ENCODE peak calls at places on chromosome 12, in seven cellular contexts. One of them, this sample, is unnamed.

GRCh38 chr12:107593713-107594381 is 91.8 kb upstream of the PWP1 start:
- DNase-seq in transverse colon: no peak
- DNase-seq in D721Med: no peak
- DNase-seq in MM.1S: peak; percentile 74
- DNase-seq in GM06990: peak; percentile 45
- DNase-seq in upper lobe of right lung: no peak
- DNase-seq in fibroblast of mammary gland: peak; percentile 6
- DNase-seq in this sample: no peak

GRCh38 chr12:45268672-45269406 is 52.9 kb downstream of the ANO6 start:
- DNase-seq in transverse colon: peak; percentile 50
- DNase-seq in D721Med: no peak
- DNase-seq in MM.1S: peak; percentile 9
- DNase-seq in GM06990: peak; percentile 18
- DNase-seq in upper lobe of right lung: peak; percentile 76
- DNase-seq in fibroblast of mammary gland: peak; percentile 87
- DNase-seq in this sample: peak; percentile 85

GRCh38 chr12:27940756-27941402 is 31.7 kb downstream of the PTHLH start:
- DNase-seq in transverse colon: peak; percentile 76
- DNase-seq in D721Med: peak; percentile 21
- DNase-seq in MM.1S: peak; percentile 78
- DNase-seq in GM06990: peak; percentile 39
- DNase-seq in upper lobe of right lung: peak; percentile 75
- DNase-seq in fibroblast of mammary gland: peak; percentile 83
- DNase-seq in this sample: peak; percentile 53

GRCh38 chr12:52715416-52715815 is 12.1 kb upstream of the KRT77 start:
- DNase-seq in transverse colon: peak; percentile 29
- DNase-seq in D721Med: no peak
- DNase-seq in MM.1S: no peak
- DNase-seq in GM06990: no peak
- DNase-seq in upper lobe of right lung: peak; percentile 70
- DNase-seq in fibroblast of mammary gland: no peak
- DNase-seq in this sample: no peak

GRCh38 chr12:56631790-56632700 is 1.9 kb upstream of the BAZ2A start:
- DNase-seq in transverse colon: peak; percentile 89
- DNase-seq in D721Med: no peak
- DNase-seq in MM.1S: peak; percentile 50
- DNase-seq in GM06990: peak; percentile 72
- DNase-seq in upper lobe of right lung: peak; percentile 91
- DNase-seq in fibroblast of mammary gland: peak; percentile 37
- DNase-seq in this sample: peak; percentile 81

GRCh38 chr12:120140603-120141002 is 24.1 kb upstream of the RAB35 start:
- DNase-seq in transverse colon: no peak
- DNase-seq in D721Med: no peak
- DNase-seq in MM.1S: no peak
- DNase-seq in GM06990: no peak
- DNase-seq in upper lobe of right lung: no peak
- DNase-seq in fibroblast of mammary gland: no peak
- DNase-seq in this sample: no peak

GRCh38 chr12:131773582-131774221 is 54.5 kb upstream of the MMP17 start:
- DNase-seq in transverse colon: peak; percentile 26
- DNase-seq in D721Med: no peak
- DNase-seq in MM.1S: peak; percentile 58
- DNase-seq in GM06990: peak; percentile 77
- DNase-seq in upper lobe of right lung: no peak
- DNase-seq in fibroblast of mammary gland: no peak
- DNase-seq in this sample: no peak

GRCh38 chr12:122471324-122472226 is 29.2 kb downstream of the ZCCHC8 start:
- DNase-seq in transverse colon: no peak
- DNase-seq in D721Med: no peak
- DNase-seq in MM.1S: peak; percentile 47
- DNase-seq in GM06990: no peak
- DNase-seq in upper lobe of right lung: no peak
- DNase-seq in fibroblast of mammary gland: peak; percentile 83
- DNase-seq in this sample: peak; percentile 82

GRCh38 chr12:22050078-22050477 is 4.1 kb downstream of the CMAS start:
- DNase-seq in transverse colon: no peak
- DNase-seq in D721Med: no peak
- DNase-seq in MM.1S: no peak
- DNase-seq in GM06990: no peak
- DNase-seq in upper lobe of right lung: no peak
- DNase-seq in fibroblast of mammary gland: no peak
- DNase-seq in this sample: no peak

GRCh38 chr12:76240281-76240680 is 107.9 kb downstream of the BBS10 start:
- DNase-seq in transverse colon: no peak
- DNase-seq in D721Med: no peak
- DNase-seq in MM.1S: no peak
- DNase-seq in GM06990: no peak
- DNase-seq in upper lobe of right lung: no peak
- DNase-seq in fibroblast of mammary gland: no peak
- DNase-seq in this sample: no peak

GRCh38 chr12:22121224-22121623 is 75.2 kb downstream of the CMAS start:
- DNase-seq in transverse colon: peak; percentile 14
- DNase-seq in D721Med: no peak
- DNase-seq in MM.1S: peak; percentile 49
- DNase-seq in GM06990: no peak
- DNase-seq in upper lobe of right lung: no peak
- DNase-seq in fibroblast of mammary gland: no peak
- DNase-seq in this sample: no peak

GRCh38 chr12:58302487-58303011 is 361.2 kb downstream of the ATP23 start:
- DNase-seq in transverse colon: peak; percentile 17
- DNase-seq in D721Med: no peak
- DNase-seq in MM.1S: no peak
- DNase-seq in GM06990: no peak
- DNase-seq in upper lobe of right lung: no peak
- DNase-seq in fibroblast of mammary gland: no peak
- DNase-seq in this sample: no peak

GRCh38 chr12:11941601-11942360 is 129.0 kb upstream of the BCL2L14 start:
- DNase-seq in transverse colon: no peak
- DNase-seq in D721Med: no peak
- DNase-seq in MM.1S: no peak
- DNase-seq in GM06990: no peak
- DNase-seq in upper lobe of right lung: no peak
- DNase-seq in fibroblast of mammary gland: peak; percentile 88
- DNase-seq in this sample: peak; percentile 56

GRCh38 chr12:57461326-57461903 is 1.8 kb downstream of the GLI1 start:
- DNase-seq in transverse colon: peak; percentile 78
- DNase-seq in D721Med: no peak
- DNase-seq in MM.1S: no peak
- DNase-seq in GM06990: no peak
- DNase-seq in upper lobe of right lung: peak; percentile 71
- DNase-seq in fibroblast of mammary gland: peak; percentile 37
- DNase-seq in this sample: peak; percentile 35

GRCh38 chr12:124867389-124867930 is 3.8 kb upstream of the SCARB1 start:
- DNase-seq in transverse colon: peak; percentile 20
- DNase-seq in D721Med: no peak
- DNase-seq in MM.1S: no peak
- DNase-seq in GM06990: no peak
- DNase-seq in upper lobe of right lung: no peak
- DNase-seq in fibroblast of mammary gland: peak; percentile 69
- DNase-seq in this sample: peak; percentile 34

GRCh38 chr12:7100239-7100638 is 8.0 kb upstream of the C1R start:
- DNase-seq in transverse colon: no peak
- DNase-seq in D721Med: no peak
- DNase-seq in MM.1S: no peak
- DNase-seq in GM06990: no peak
- DNase-seq in upper lobe of right lung: no peak
- DNase-seq in fibroblast of mammary gland: no peak
- DNase-seq in this sample: no peak

GRCh38 chr12:52862023-52862422 is 13.2 kb upstream of the KRT78 start:
- DNase-seq in transverse colon: no peak
- DNase-seq in D721Med: no peak
- DNase-seq in MM.1S: no peak
- DNase-seq in GM06990: no peak
- DNase-seq in upper lobe of right lung: no peak
- DNase-seq in fibroblast of mammary gland: no peak
- DNase-seq in this sample: no peak

GRCh38 chr12:118611295-118611694 is 234.9 kb downstream of the SUDS3 start:
- DNase-seq in transverse colon: no peak
- DNase-seq in D721Med: no peak
- DNase-seq in MM.1S: no peak
- DNase-seq in GM06990: no peak
- DNase-seq in upper lobe of right lung: no peak
- DNase-seq in fibroblast of mammary gland: no peak
- DNase-seq in this sample: no peak

GRCh38 chr12:42234970-42235369 is 3.1 kb downstream of the YAF2 start:
- DNase-seq in transverse colon: no peak
- DNase-seq in D721Med: no peak
- DNase-seq in MM.1S: no peak
- DNase-seq in GM06990: no peak
- DNase-seq in upper lobe of right lung: no peak
- DNase-seq in fibroblast of mammary gland: peak; percentile 87
- DNase-seq in this sample: peak; percentile 38

GRCh38 chr12:6842075-6842474 is 1.4 kb downstream of the GNB3 start:
- DNase-seq in transverse colon: no peak
- DNase-seq in D721Med: no peak
- DNase-seq in MM.1S: no peak
- DNase-seq in GM06990: no peak
- DNase-seq in upper lobe of right lung: no peak
- DNase-seq in fibroblast of mammary gland: no peak
- DNase-seq in this sample: no peak

GRCh38 chr12:19706936-19707335 is 267.6 kb downstream of the AEBP2 start:
- DNase-seq in transverse colon: no peak
- DNase-seq in D721Med: no peak
- DNase-seq in MM.1S: no peak
- DNase-seq in GM06990: no peak
- DNase-seq in upper lobe of right lung: no peak
- DNase-seq in fibroblast of mammary gland: peak; percentile 13
- DNase-seq in this sample: no peak

GRCh38 chr12:108440736-108441135 is 74.3 kb upstream of the FICD start:
- DNase-seq in transverse colon: no peak
- DNase-seq in D721Med: no peak
- DNase-seq in MM.1S: no peak
- DNase-seq in GM06990: no peak
- DNase-seq in upper lobe of right lung: no peak
- DNase-seq in fibroblast of mammary gland: no peak
- DNase-seq in this sample: no peak

GRCh38 chr12:2129076-2129475 is 76.3 kb downstream of the CACNA1C start:
- DNase-seq in transverse colon: no peak
- DNase-seq in D721Med: no peak
- DNase-seq in MM.1S: no peak
- DNase-seq in GM06990: no peak
- DNase-seq in upper lobe of right lung: no peak
- DNase-seq in fibroblast of mammary gland: peak; percentile 83
- DNase-seq in this sample: peak; percentile 94

GRCh38 chr12:88063375-88063774 is 34.2 kb upstream of the C12orf50 start:
- DNase-seq in transverse colon: no peak
- DNase-seq in D721Med: no peak
- DNase-seq in MM.1S: no peak
- DNase-seq in GM06990: peak; percentile 24
- DNase-seq in upper lobe of right lung: no peak
- DNase-seq in fibroblast of mammary gland: peak; percentile 37
- DNase-seq in this sample: no peak

GRCh38 chr12:65561798-65562382 is 262.4 kb upstream of the HMGA2 start:
- DNase-seq in transverse colon: no peak
- DNase-seq in D721Med: no peak
- DNase-seq in MM.1S: no peak
- DNase-seq in GM06990: no peak
- DNase-seq in upper lobe of right lung: no peak
- DNase-seq in fibroblast of mammary gland: peak; percentile 88
- DNase-seq in this sample: peak; percentile 90

GRCh38 chr12:128790221-128790620 is 33.5 kb downstream of the SLC15A4 start:
- DNase-seq in transverse colon: no peak
- DNase-seq in D721Med: no peak
- DNase-seq in MM.1S: no peak
- DNase-seq in GM06990: peak; percentile 29
- DNase-seq in upper lobe of right lung: peak; percentile 28
- DNase-seq in fibroblast of mammary gland: no peak
- DNase-seq in this sample: no peak

DNA sequence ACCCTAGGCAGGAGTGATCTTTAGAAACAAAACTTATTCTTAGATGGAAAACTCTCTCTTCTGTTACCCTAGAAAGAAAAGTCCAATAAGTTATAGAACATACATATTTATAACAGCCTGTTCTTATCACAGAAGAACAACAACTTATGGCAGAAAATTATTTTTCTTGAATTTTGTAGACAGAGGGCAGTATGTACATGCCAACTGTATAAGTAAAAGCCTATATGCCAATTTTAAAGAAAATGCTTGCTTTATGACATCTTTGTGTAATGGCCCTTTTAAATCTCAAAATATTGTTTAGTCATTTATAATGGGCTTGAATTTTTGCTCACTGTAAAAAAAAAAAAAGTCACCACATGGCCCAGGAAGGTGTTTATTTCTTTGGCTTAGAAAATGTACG is 38.2 kb upstream of the GRIP1 start:
- DNase-seq in transverse colon: no peak
- DNase-seq in D721Med: no peak
- DNase-seq in MM.1S: no peak
- DNase-seq in GM06990: no peak
- DNase-seq in upper lobe of right lung: no peak
- DNase-seq in fibroblast of mammary gland: no peak
- DNase-seq in this sample: no peak
- TF ChIP-seq CTCF in transverse colon: no peak
- TF ChIP-seq CTCF in D721Med: peak; percentile 47
- TF ChIP-seq CTCF in MM.1S: peak; percentile 32
- TF ChIP-seq CTCF in GM06990: no peak
- TF ChIP-seq CTCF in upper lobe of right lung: no peak
- TF ChIP-seq CTCF in fibroblast of mammary gland: no peak
- TF ChIP-seq CTCF in this sample: no peak

GRCh38 chr12:106032141-106032925 is 106.4 kb downstream of the NUAK1 start:
- DNase-seq in transverse colon: no peak
- DNase-seq in D721Med: no peak
- DNase-seq in MM.1S: no peak
- DNase-seq in GM06990: no peak
- DNase-seq in upper lobe of right lung: no peak
- DNase-seq in fibroblast of mammary gland: no peak
- DNase-seq in this sample: no peak
- TF ChIP-seq CTCF in transverse colon: no peak
- TF ChIP-seq CTCF in D721Med: peak; percentile 10
- TF ChIP-seq CTCF in MM.1S: no peak
- TF ChIP-seq CTCF in GM06990: no peak
- TF ChIP-seq CTCF in upper lobe of right lung: no peak
- TF ChIP-seq CTCF in fibroblast of mammary gland: no peak
- TF ChIP-seq CTCF in this sample: peak; percentile 13

GRCh38 chr12:114858388-114859146 is 174.6 kb upstream of the TBX3 start:
- DNase-seq in transverse colon: peak; percentile 29
- DNase-seq in D721Med: no peak
- DNase-seq in MM.1S: no peak
- DNase-seq in GM06990: no peak
- DNase-seq in upper lobe of right lung: no peak
- DNase-seq in fibroblast of mammary gland: no peak
- DNase-seq in this sample: no peak
- TF ChIP-seq CTCF in transverse colon: peak; percentile 34
- TF ChIP-seq CTCF in D721Med: no peak
- TF ChIP-seq CTCF in MM.1S: no peak
- TF ChIP-seq CTCF in GM06990: no peak
- TF ChIP-seq CTCF in upper lobe of right lung: no peak
- TF ChIP-seq CTCF in fibroblast of mammary gland: peak; percentile 33
- TF ChIP-seq CTCF in this sample: no peak

GRCh38 chr12:14418526-14418925 is 53.0 kb downstream of the ATF7IP start:
- DNase-seq in transverse colon: no peak
- DNase-seq in D721Med: no peak
- DNase-seq in MM.1S: no peak
- DNase-seq in GM06990: no peak
- DNase-seq in upper lobe of right lung: no peak
- DNase-seq in fibroblast of mammary gland: peak; percentile 61
- DNase-seq in this sample: peak; percentile 59

GRCh38 chr12:14417717-14418116 is 52.2 kb downstream of the ATF7IP start:
- DNase-seq in transverse colon: peak; percentile 64
- DNase-seq in D721Med: no peak
- DNase-seq in MM.1S: peak; percentile 21
- DNase-seq in GM06990: no peak
- DNase-seq in upper lobe of right lung: no peak
- DNase-seq in fibroblast of mammary gland: peak; percentile 93
- DNase-seq in this sample: peak; percentile 84

GRCh38 chr12:14410841-14411569 is 45.5 kb downstream of the ATF7IP start:
- DNase-seq in transverse colon: no peak
- DNase-seq in D721Med: no peak
- DNase-seq in MM.1S: no peak
- DNase-seq in GM06990: no peak
- DNase-seq in upper lobe of right lung: no peak
- DNase-seq in fibroblast of mammary gland: peak; percentile 27
- DNase-seq in this sample: no peak

GRCh38 chr12:14416658-14417057 is 51.2 kb downstream of the ATF7IP start:
- DNase-seq in transverse colon: no peak
- DNase-seq in D721Med: no peak
- DNase-seq in MM.1S: peak; percentile 75
- DNase-seq in GM06990: no peak
- DNase-seq in upper lobe of right lung: no peak
- DNase-seq in fibroblast of mammary gland: peak; percentile 91
- DNase-seq in this sample: peak; percentile 78
- TF ChIP-seq CTCF in transverse colon: no peak
- TF ChIP-seq CTCF in D721Med: no peak
- TF ChIP-seq CTCF in MM.1S: peak; percentile 36
- TF ChIP-seq CTCF in GM06990: no peak
- TF ChIP-seq CTCF in upper lobe of right lung: peak; percentile 14
- TF ChIP-seq CTCF in fibroblast of mammary gland: peak; percentile 38
- TF ChIP-seq CTCF in this sample: no peak